ENCODE peak calls at places on chromosomes 5 and 9, in eight cellular contexts. C is dorsolateral prefrontal cortex, R is B cell, L is esophagus squamous epithelium, Y is astrocyte of the spinal cord, F is mesothelial cell of epicardium, U is PC-9, V is gastrocnemius medialis. D is an unnamed sample.
A peak's percentile ranks its signal among the peaks of the same experiment; 100 is the strongest.

GRCh38 chr5:111389390-111390082 is 122.8 kb downstream of the STARD4 start:
- DNase-seq in C (no peak), R (no peak), L (no peak), Y (peak; percentile 69), F (no peak), U (no peak), V (no peak), D (no peak)

GRCh38 chr5:10323588-10324488 is 16.1 kb upstream of the CMBL start:
- DNase-seq in C (no peak), R (no peak), L (no peak), Y (peak; percentile 50), F (no peak), U (no peak), V (no peak), D (no peak)

GRCh38 chr9:130258999-130259398 is 6.6 kb upstream of the HMCN2 start:
- DNase-seq in C (no peak), R (no peak), L (no peak), Y (no peak), F (no peak), U (no peak), V (no peak), D (no peak)

GRCh38 chr5:125317546-125317995 is 571.1 kb upstream of the ZNF608 start:
- DNase-seq in C (no peak), R (no peak), L (no peak), Y (no peak), F (no peak), U (no peak), V (no peak), D (no peak)

GRCh38 chr5:131229623-131230022 is 34.2 kb upstream of the CDC42SE2 start:
- DNase-seq in C (no peak), R (no peak), L (no peak), Y (no peak), F (no peak), U (no peak), V (no peak), D (no peak)

GRCh38 chr5:157558089-157558595 is 17.4 kb downstream of the ADAM19 start:
- DNase-seq in C (no peak), R (no peak), L (no peak), Y (peak; percentile 94), F (no peak), U (peak; percentile 96), V (no peak), D (no peak)

GRCh38 chr9:86282979-86283535 is 719 bp upstream of the ISCA1 start:
- DNase-seq in C (no peak), R (no peak), L (no peak), Y (peak; percentile 92), F (no peak), U (peak; percentile 79), V (no peak), D (no peak)

GRCh38 chr9:32350682-32351081 is 33.8 kb upstream of the ACO1 start:
- DNase-seq in C (no peak), R (no peak), L (no peak), Y (peak; percentile 34), F (no peak), U (no peak), V (no peak), D (no peak)

GRCh38 chr5:34585601-34586104 is 70.5 kb upstream of the RAI14 start:
- DNase-seq in C (no peak), R (no peak), L (no peak), Y (peak; percentile 79), F (no peak), U (peak; percentile 100), V (no peak), D (no peak)

GRCh38 chr5:151078490-151079262 is 2.2 kb downstream of the TNIP1 start:
- DNase-seq in C (no peak), R (peak; percentile 69), L (no peak), Y (no peak), F (no peak), U (no peak), V (peak; percentile 41), D (peak; percentile 80)

GRCh38 chr9:135739271-135740220 is 37.6 kb downstream of the KCNT1 start:
- DNase-seq in C (no peak), R (no peak), L (no peak), Y (no peak), F (no peak), U (no peak), V (no peak), D (no peak)

GRCh38 chr9:111900934-111901612 is 4.5 kb downstream of the UGCG start:
- DNase-seq in C (no peak), R (no peak), L (no peak), Y (no peak), F (no peak), U (no peak), V (no peak), D (no peak)

GRCh38 chr9:6086006-6086655 is 70.7 kb upstream of the RANBP6 start:
- DNase-seq in C (no peak), R (no peak), L (no peak), Y (peak; percentile 14), F (no peak), U (no peak), V (no peak), D (no peak)

GRCh38 chr5:107653685-107654084 is 17.1 kb downstream of the EFNA5 start:
- DNase-seq in C (no peak), R (no peak), L (no peak), Y (no peak), F (no peak), U (no peak), V (no peak), D (no peak)

GRCh38 chr5:122392844-122393243 is 80.8 kb downstream of the SNCAIP start:
- DNase-seq in C (no peak), R (no peak), L (no peak), Y (no peak), F (no peak), U (no peak), V (no peak), D (no peak)

DNA sequence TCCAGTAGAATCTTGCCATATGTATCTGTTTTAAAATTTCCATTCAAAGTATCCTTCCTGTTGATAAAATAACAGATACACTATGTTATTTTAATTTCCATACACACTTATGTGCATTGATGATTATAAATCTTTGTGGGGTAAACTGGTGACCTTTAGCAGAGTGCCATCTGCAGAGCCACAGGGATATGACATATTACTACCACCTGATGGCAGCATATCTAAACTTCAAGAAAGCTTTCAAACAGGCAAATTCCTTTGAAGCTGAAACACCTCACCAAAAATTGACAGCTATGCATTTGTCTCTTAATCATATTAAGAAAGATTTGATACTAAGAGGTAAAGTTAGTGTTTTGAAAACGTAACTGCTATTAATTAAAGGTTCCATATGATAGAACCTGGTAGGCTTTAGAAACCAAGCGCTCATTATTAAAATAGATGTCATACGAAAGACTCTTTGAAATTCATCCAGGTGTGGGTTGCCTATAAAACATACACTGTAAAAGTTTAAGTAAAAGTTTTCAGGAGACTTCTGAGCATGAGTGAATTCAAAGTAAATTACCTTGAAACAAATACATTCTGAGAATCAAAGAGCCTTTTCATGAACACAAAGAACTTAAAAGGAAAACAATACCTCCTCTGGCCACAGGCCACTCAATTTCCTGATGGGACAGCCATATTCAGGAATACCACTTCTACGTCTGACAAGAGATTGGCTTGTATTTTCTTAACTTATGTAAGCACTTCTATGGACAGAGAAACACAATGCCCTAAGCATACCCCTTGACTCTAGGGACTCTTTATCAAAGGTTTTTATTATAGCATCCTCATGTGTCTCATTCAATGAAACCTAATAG is 93.3 kb downstream of the KIAA0825 start:
- DNase-seq in C (no peak), R (no peak), L (no peak), Y (peak; percentile 49), F (no peak), U (no peak), V (no peak), D (peak; percentile 44)
- TF ChIP-seq CTCF in C (peak; percentile 52), R (peak; percentile 68), L (no peak), Y (peak; percentile 57), F (no peak), U (peak; percentile 69), V (peak; percentile 27), D (peak; percentile 64)

GRCh38 chr5:22708770-22709328 is 144.3 kb downstream of the CDH12 start:
- DNase-seq in C (no peak), R (no peak), L (no peak), Y (no peak), F (no peak), U (no peak), V (no peak), D (no peak)
- TF ChIP-seq CTCF in C (no peak), R (no peak), L (no peak), Y (no peak), F (no peak), U (no peak), V (no peak), D (no peak)

DNA sequence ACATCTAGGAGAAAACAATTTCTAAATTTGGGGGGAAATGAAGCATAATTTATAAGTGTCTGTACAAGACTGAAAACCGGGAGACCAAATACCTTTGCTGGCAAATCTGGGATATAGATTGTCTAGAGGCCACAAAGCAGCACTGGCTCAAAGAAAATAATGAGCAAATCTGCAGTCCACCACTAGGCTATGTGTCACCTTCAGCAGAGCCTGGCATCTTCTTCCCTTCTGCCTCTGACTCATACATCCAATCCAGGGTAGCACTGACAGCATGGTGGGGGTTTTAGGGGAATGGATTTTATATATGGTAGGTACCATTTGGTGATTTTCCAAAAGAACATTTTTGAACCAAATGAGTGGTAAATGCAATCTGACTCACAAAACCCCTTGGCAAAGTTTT is 12.8 kb downstream of the FAM81B start:
- DNase-seq in C (no peak), R (no peak), L (no peak), Y (no peak), F (no peak), U (no peak), V (no peak), D (no peak)
- TF ChIP-seq CTCF in C (no peak), R (no peak), L (no peak), Y (no peak), F (no peak), U (no peak), V (no peak), D (no peak)

GRCh38 chr5:58582004-58582403 is 871 bp upstream of the RAB3C start:
- DNase-seq in C (no peak), R (no peak), L (no peak), Y (no peak), F (no peak), U (no peak), V (no peak), D (peak; percentile 22)

GRCh38 chr5:58579781-58580180 is 3.1 kb upstream of the RAB3C start:
- DNase-seq in C (no peak), R (no peak), L (no peak), Y (no peak), F (no peak), U (no peak), V (no peak), D (no peak)

DNA sequence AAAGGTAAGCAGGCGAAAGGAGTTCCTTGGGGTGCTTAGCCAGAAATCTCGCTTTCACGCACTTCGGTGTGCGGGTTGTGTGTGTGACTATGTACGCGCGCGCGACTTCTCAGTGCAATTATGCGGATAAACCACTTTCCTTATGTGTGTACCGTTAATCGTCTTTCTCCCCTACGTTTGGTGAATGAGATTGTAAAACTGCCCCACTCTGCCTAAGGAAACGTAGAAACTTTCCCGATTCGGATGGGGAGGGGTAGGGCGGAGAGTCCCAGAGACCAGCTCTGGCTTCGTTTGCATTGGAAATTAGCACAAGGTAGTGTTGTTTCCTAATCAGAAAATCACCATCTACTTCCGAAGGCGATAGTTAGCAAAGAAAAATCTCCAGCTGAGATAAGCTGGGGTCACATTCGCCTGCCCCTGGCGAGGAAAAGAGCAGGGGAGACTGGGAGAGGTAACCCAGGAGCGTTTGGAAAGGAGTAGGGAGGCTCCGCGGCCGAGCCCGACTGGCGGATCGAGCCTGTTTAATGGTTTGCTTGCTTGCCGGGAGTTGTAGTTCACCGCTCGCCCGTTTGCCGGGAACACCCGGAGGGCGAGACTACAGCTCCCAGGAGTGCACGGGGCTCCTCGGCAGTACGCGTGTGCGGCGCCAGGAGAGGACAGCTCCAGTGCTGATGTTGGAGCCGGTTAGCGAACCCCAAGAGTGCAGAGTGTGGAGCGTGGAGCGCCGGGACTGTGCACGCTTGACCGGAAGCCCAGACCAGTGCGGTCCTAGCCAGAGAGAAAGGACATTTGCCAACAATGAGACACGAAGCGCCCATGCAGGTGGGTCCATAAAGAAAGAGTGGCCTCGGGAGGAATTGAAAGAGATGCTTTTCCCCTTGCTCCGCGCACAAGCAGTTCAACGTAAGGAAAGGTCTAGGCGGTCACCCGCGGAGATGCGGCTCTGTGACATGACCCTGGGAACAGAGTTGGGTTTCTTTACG is at the start of gene RAB3C:
- DNase-seq in C (peak; percentile 90), R (peak; percentile 86), L (peak; percentile 54), Y (peak; percentile 93), F (peak; percentile 82), U (peak; percentile 82), V (peak; percentile 55), D (peak; percentile 90)
- TF ChIP-seq CTCF in C (no peak), R (no peak), L (no peak), Y (no peak), F (no peak), U (no peak), V (no peak), D (no peak)